ENCODE peak calls at places on chromosomes 5 and 9, in seven cellular contexts. Q is kidney epithelial cell, O is PC-9, K is keratinocyte, A is foreskin fibroblast, V is colonic mucosa, F is dorsolateral prefrontal cortex. G is an unnamed sample.

GRCh38 chr5:125695994-125696679 is 727.1 kb upstream of the GRAMD2B start:
- DNase-seq in V (no peak), K (no peak), O (no peak), Q (no peak), F (no peak), A (peak), G (no peak)

GRCh38 chr5:127517110-127517479 is 345 bp upstream of the PRRC1 start:
- DNase-seq in V (no peak), K (no peak), O (peak), F (no peak), Q (no peak), A (no peak), G (no peak)

GRCh38 chr9:97846347-97846746 is 6.7 kb upstream of the FOXE1 start:
- DNase-seq in F (no peak), A (no peak), Q (no peak), K (no peak), V (no peak), O (no peak), G (no peak)

GRCh38 chr5:2917524-2917923 is 166.0 kb upstream of the IRX2 start:
- DNase-seq in A (no peak), V (no peak), Q (no peak), O (no peak), F (no peak), K (no peak), G (no peak)

GRCh38 chr5:6733411-6734242 is 20.4 kb downstream of the TENT4A start:
- DNase-seq in V (no peak), O (no peak), A (no peak), Q (no peak), K (no peak), F (no peak), G (no peak)

GRCh38 chr5:142420521-142420920 is 95.7 kb upstream of the SPRY4 start:
- DNase-seq in V (no peak), O (no peak), Q (no peak), A (no peak), F (no peak), K (no peak), G (no peak)

GRCh38 chr5:132003170-132003744 is 8.2 kb downstream of the ACSL6 start:
- DNase-seq in V (no peak), O (no peak), A (no peak), Q (no peak), K (no peak), F (peak), G (no peak)

GRCh38 chr9:2013688-2014087 is 1.5 kb upstream of the SMARCA2 start:
- DNase-seq in A (peak), F (no peak), Q (no peak), K (no peak), V (no peak), O (no peak), G (no peak)

DNA sequence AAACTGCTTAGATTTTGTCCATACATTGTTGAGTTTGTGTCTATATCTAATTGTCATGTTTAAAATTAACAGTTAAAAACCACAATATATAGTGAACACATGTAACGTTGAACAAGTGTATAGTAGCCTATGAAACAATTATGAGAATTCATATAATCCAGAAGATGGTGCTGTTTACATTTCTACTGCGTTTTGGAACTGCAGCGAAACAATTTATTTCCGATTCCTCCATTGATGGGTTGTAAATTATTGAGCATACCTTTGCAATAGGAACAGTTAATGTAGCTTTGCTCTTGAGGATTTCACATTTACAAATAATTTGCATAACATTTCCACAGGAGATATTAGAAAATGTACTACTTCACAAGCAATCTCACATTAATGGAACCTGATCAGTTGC is 411.8 kb downstream of the CDH10 start:
- DNase-seq in K (no peak), V (no peak), F (no peak), A (no peak), Q (no peak), O (no peak), G (no peak)
- TF ChIP-seq CTCF in K (no peak), V (no peak), F (peak), A (no peak), Q (no peak), O (no peak), G (no peak)

GRCh38 chr5:1293416-1293996 is 1.4 kb downstream of the TERT start:
- DNase-seq in K (no peak), A (no peak), V (peak), Q (no peak), O (no peak), F (no peak), G (no peak)

GRCh38 chr5:1293997-1294838 is 650 bp downstream of the TERT start:
- DNase-seq in A (no peak), V (peak), K (no peak), O (no peak), F (no peak), Q (no peak), G (peak)

GRCh38 chr5:1294839-1295649 is at the start of gene TERT:
- DNase-seq in Q (no peak), V (peak), K (no peak), O (no peak), F (no peak), A (no peak), G (peak)

GRCh38 chr5:1297243-1297642 is 2.4 kb upstream of the TERT start:
- DNase-seq in O (no peak), F (no peak), Q (no peak), K (no peak), A (no peak), V (no peak), G (no peak)

GRCh38 chr5:1295650-1296037 is 776 bp upstream of the TERT start:
- DNase-seq in Q (no peak), A (no peak), F (no peak), K (no peak), V (peak), O (no peak), G (no peak)
- H3K4me3 ChIP-seq in Q (no peak), A (no peak), F (no peak), K (no peak), V (no peak), O (no peak), G (no peak)

DNA sequence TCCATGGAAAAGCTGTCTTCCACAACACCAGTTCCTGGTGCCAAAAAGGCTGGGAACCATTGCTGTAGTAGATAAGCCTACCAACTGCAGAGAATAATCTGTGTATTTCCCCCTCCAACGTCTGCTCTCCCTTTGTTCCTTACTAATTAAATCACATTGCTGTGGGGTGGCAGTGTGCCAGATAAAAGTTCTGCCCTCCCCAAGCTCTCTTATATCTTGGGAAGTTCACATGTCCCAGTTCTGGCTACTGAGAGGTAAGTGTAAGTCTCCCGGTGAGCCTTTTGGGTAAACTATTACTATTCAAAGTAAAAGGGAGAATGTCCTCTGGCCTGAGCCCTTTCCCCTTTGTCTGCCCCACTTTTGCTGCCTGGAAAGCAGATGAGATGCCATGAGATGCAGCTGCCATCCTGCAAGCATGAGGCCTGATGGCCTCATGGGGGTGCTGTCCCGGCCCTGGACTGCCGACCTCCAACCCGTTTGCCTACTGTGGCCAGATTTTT is 14.7 kb downstream of the ENC1 start:
- DNase-seq in K (no peak), Q (no peak), F (no peak), A (peak), V (no peak), O (no peak), G (no peak)
- TF ChIP-seq CTCF in K (peak), Q (no peak), F (no peak), A (no peak), V (no peak), O (peak), G (no peak)

DNA sequence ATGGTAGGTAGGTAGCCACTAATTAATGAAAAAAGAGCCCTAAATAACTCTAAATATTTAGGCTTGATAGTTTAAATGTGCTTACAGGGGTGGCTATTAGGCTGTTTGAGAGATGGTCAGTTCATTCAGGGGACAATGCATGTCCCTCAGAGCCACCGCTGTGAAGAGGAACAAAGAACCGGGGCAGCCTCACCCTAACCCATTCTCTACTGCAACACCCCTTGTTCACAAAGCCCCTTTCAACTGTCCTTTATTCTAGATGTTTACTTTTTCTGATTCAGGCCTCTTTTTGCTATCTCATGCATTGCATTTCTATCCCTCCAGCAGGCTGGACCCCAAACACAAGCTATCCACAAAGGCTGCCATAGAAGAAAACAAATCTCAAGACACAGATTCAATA is 906.7 kb downstream of the NR2F1-AS1 start:
- DNase-seq in V (no peak), Q (no peak), K (no peak), O (no peak), F (no peak), A (no peak), G (no peak)
- H3K4me3 ChIP-seq in V (no peak), Q (no peak), K (no peak), O (no peak), F (no peak), A (no peak), G (no peak)

DNA sequence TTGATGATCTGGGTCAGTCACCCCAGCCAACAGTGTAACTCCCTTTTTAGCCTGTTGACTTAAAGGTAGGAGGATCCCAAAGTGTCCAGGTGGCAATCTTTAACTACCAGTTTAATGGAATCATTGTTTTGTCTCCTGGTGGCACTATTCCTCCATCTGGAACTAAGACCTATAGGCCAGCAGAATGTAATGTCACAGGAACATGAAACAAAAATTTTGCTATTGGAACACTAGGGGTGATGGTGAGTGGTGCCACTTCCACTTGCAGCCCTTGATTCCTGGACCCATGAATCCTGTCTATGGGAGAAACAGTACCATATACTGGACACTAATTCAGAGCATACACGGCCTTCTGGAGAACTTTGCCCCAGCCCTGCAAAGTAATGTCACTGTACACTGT is 219.5 kb upstream of the RASA1 start:
- DNase-seq in K (no peak), Q (no peak), O (no peak), F (no peak), A (no peak), V (no peak), G (no peak)
- TF ChIP-seq CTCF in K (no peak), Q (no peak), O (no peak), F (no peak), A (no peak), V (no peak), G (no peak)

DNA sequence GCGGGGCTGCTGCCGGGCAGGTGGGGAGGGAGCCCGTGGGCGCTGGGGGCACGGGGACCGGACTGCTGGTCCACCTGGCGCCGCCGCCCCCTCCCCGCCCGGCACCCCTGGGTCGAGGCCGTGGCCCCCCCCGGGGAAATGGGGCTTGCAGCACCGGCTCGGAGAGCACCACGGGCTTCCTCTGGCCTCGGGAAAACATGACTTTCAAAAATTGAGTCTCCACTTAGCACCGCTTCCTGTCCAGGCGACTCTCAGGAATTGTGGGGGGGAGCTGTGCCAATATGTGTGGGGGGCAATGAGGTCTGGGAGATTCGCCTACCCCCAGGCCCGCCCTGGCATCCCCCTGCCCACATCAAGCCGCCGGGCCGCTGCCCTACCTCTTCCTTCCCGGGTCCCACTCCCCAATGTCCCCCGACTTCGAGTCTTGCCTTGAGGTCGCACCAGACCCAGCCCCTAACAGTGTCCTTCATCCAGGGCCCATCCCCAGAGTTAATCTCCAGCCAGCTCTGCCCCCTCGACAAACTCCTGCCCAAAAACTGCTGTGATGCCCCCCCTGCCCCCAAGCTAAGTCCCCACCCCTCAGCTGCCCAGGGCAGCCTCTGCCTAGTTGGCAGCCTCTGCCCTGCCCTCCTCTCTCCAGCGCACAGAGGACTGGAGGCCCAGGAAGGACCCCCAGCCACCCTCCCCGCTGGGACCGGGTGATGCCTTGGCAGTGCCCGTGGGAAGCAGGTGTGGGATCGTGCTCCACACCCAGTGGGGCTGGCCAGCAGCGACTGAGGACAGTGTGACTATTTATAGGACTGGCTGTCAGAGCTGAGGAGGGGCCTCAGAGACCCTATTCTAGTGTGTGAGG is 3.9 kb downstream of the EGFL7 start:
- DNase-seq in Q (no peak), O (no peak), V (no peak), A (no peak), K (no peak), F (no peak), G (no peak)
- H3K4me3 ChIP-seq in Q (peak), O (peak), V (peak), A (no peak), K (no peak), F (peak), G (peak)

GRCh38 chr5:92678576-92679105 is 902.4 kb downstream of the NR2F1-AS1 start:
- DNase-seq in V (no peak), O (no peak), F (peak), A (peak), Q (no peak), K (no peak), G (no peak)
- TF ChIP-seq CTCF in V (no peak), O (no peak), F (peak), A (peak), Q (peak), K (no peak), G (peak)

GRCh38 chr5:29548262-29548661 is 1645.2 kb upstream of the CDH6 start:
- DNase-seq in V (no peak), O (no peak), A (no peak), F (no peak), K (no peak), Q (no peak), G (no peak)
- H3K4me3 ChIP-seq in V (no peak), O (no peak), A (no peak), F (no peak), K (no peak), Q (no peak), G (no peak)

GRCh38 chr5:28737682-28738081 is 1699.3 kb upstream of the CDH9 start:
- DNase-seq in Q (no peak), A (no peak), V (no peak), K (no peak), O (no peak), F (no peak), G (no peak)

GRCh38 chr5:28729067-28729466 is 1690.7 kb upstream of the CDH9 start:
- DNase-seq in O (no peak), A (no peak), K (no peak), F (no peak), V (no peak), Q (no peak), G (no peak)

GRCh38 chr5:28734396-28734795 is 1696.0 kb upstream of the CDH9 start:
- DNase-seq in K (no peak), Q (no peak), A (no peak), F (no peak), O (no peak), V (no peak), G (no peak)
- TF ChIP-seq CTCF in K (no peak), Q (no peak), A (no peak), F (no peak), O (no peak), V (no peak), G (no peak)

DNA sequence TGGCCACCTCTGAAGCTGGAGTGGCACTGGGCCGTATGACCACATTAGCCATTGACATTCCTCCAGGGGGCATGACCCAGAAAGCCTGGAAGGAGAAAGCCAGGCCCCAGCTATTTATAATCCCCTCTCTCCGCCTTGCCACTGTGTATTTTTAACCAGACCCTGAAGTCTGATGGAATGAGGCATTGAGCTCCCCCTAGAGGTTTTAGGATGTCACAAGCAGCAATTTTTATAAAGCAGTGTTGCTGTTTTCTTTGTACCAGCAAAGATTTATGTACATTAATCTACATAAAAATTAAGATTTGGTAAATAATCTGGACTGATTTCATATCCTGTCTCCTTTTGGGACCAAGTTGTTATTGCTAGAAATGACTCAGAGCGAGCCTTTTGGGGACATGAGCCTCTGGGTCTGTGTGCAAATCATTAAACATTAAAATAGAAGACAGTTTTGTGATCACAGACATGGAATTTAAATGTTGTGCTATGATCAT is 127.1 kb downstream of the TRIO start:
- DNase-seq in K (no peak), V (peak), A (peak), Q (no peak), O (peak), F (peak), G (peak)
- H3K4me3 ChIP-seq in K (no peak), V (no peak), A (no peak), Q (no peak), O (peak), F (no peak), G (no peak)